ENCODE peak calls at places on chromosomes 5 and 9, in six cellular contexts. R is PC-3, C is A549, Y is left lung, B is upper lobe of right lung, Z is pancreas. P is an unnamed sample.

GRCh38 chr9:115969096-115969495 is 184.5 kb upstream of the PAPPA start:
- ATAC-seq in R (no peak), C (no peak), Y (no peak), B (no peak), Z (no peak), P (no peak)

GRCh38 chr5:89417515-89417914 is 534.5 kb upstream of the MEF2C start:
- ATAC-seq in R (no peak), C (no peak), Y (no peak), B (no peak), Z (no peak), P (no peak)

GRCh38 chr9:20524776-20525175 is 97.5 kb downstream of the MLLT3 start:
- ATAC-seq in R (no peak), C (peak; percentile 72), Y (no peak), B (no peak), Z (no peak), P (no peak)

GRCh38 chr9:87116492-87116891 is 169.2 kb upstream of the GAS1 start:
- ATAC-seq in R (no peak), C (no peak), Y (no peak), B (no peak), Z (no peak), P (no peak)

GRCh38 chr5:31237159-31237558 is 43.7 kb downstream of the CDH6 start:
- ATAC-seq in R (no peak), C (peak; percentile 26), Y (no peak), B (no peak), Z (no peak), P (no peak)

GRCh38 chr5:173178369-173178910 is 34.1 kb downstream of the BNIP1 start:
- ATAC-seq in R (no peak), C (no peak), Y (no peak), B (no peak), Z (no peak), P (no peak)

GRCh38 chr9:71885467-71885866 is 25.5 kb downstream of the ABHD17B start:
- ATAC-seq in R (no peak), C (no peak), Y (no peak), B (no peak), Z (no peak), P (no peak)

GRCh38 chr5:67547682-67548081 is 351.1 kb upstream of the CD180 start:
- ATAC-seq in R (no peak), C (no peak), Y (no peak), B (no peak), Z (no peak), P (no peak)

GRCh38 chr5:145946112-145946861 is 9.9 kb downstream of the SH3RF2 start:
- ATAC-seq in R (peak; percentile 73), C (peak; percentile 69), Y (peak; percentile 46), B (peak; percentile 37), Z (no peak), P (no peak)

DNA sequence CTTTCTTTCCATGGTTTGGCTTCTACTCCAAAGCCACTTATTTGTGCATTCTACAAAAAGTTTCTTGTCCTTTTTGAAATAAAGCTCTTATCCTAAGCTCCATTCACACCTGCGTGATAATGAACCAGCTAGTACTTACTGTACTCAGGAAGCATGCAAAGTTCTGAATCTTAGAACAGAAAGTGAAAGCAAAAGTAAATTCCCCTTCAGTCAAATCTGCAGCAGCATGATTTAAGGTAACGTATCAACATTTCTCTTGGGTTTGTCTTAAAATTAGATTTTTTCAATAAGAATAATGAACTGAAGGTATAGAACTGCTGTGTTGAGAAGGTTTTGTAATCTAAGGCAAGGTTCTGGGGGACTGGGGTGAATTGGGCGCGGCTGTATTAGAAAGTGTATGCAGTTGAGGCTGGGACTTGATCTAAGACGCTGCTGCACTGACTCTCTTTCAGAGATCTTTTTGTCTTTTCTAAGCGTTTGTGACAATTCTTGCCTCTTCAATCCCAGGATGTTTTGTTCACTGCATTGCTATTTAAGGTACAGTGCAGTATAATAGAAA is at the start of gene ERAP2:
- ATAC-seq in R (peak; percentile 43), C (peak; percentile 65), Y (peak; percentile 86), B (peak; percentile 63), Z (peak; percentile 70), P (peak; percentile 55)
- H3K27ac ChIP-seq in R (peak within 1 kb of the TSS; percentile 42), C (peak within 1 kb of the TSS; percentile 84), Y (peak within 1 kb of the TSS; percentile 85), B (peak within 1 kb of the TSS; percentile 85), Z (peak within 1 kb of the TSS; percentile 60), P (peak within 1 kb of the TSS; percentile 74)

DNA sequence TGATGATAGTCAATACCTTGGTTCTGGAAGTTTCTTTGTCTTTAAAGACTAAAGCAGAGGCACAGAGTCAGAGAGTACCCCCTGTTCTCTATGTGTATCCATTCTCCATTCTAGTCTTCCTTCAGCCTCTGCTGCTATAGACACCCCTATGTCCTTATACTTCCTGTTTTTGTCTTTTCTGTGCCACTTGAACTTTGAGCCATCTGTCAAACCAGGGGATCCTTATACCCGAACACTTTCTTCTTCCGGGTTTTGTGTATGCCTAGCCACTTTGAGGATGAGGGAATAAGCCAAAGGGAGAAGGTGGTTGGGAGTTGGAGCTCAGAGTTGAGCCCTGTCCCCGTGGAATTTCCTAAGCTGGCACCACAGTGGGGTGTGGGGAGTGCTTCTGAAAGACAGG is 61.1 kb upstream of the IL6ST start:
- ATAC-seq in R (no peak), C (no peak), Y (no peak), B (no peak), Z (no peak), P (no peak)
- TF ChIP-seq CTCF in R (no peak), C (no peak), Y (no peak), B (no peak), Z (no peak), P (no peak)

GRCh38 chr5:178383919-178384814 is 151.6 kb upstream of the PHYKPL start:
- ATAC-seq in R (peak; percentile 31), C (no peak), Y (no peak), B (no peak), Z (no peak), P (peak; percentile 43)

GRCh38 chr5:178382689-178383276 is 150.2 kb upstream of the PHYKPL start:
- ATAC-seq in R (no peak), C (no peak), Y (no peak), B (no peak), Z (no peak), P (no peak)

GRCh38 chr5:178384815-178385471 is 152.3 kb upstream of the PHYKPL start:
- ATAC-seq in R (no peak), C (no peak), Y (no peak), B (no peak), Z (no peak), P (no peak)

GRCh38 chr5:178381921-178382688 is 149.5 kb upstream of the PHYKPL start:
- ATAC-seq in R (no peak), C (no peak), Y (no peak), B (no peak), Z (no peak), P (no peak)

GRCh38 chr5:178383301-178383918 is 150.8 kb upstream of the PHYKPL start:
- ATAC-seq in R (no peak), C (no peak), Y (no peak), B (no peak), Z (no peak), P (no peak)
- H3K27ac ChIP-seq in R (no peak overlapping the region), C (no peak overlapping the region), Y (no peak overlapping the region), B (no peak overlapping the region), Z (no peak overlapping the region), P (no peak overlapping the region)

DNA sequence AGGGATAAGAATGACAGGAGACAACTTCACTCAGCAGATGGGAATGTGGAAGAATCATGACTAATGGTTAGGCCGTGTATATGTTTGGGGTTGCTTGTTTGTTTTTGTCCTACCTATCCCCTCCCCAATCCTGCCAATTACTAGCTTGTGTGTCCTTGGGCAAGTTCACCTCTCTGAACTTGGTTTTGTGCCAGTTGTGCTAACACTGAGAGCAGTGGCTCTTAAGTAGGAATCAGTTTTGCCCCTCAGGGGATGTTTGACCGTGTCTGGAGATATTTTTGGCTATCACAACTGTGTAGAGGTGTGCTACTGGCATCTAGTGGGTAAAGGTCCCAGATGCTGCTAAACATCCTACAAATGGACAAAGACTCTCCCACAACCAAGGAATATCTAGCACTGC is 287.0 kb downstream of the DMRT2 start:
- ATAC-seq in R (peak; percentile 97), C (no peak), Y (no peak), B (no peak), Z (no peak), P (no peak)
- TF ChIP-seq CTCF in R (peak; percentile 65), C (no peak), Y (no peak), B (no peak), Z (no peak), P (no peak)